ENCODE peak calls at places on chromosomes 7 and 10, in nine cellular contexts. One of them, this sample, is unnamed.

GRCh38 chr10:110462308-110463095 is 35.2 kb upstream of the DUSP5 start:
- DNase-seq in suprapubic skin: no peak
- DNase-seq in A549: no peak
- DNase-seq in IMR-90: no peak
- DNase-seq in H1: no peak
- DNase-seq in right lobe of liver: no peak
- DNase-seq in NB4: no peak
- DNase-seq in transverse colon: no peak
- DNase-seq in endothelial cell of umbilical vein: no peak
- DNase-seq in this sample: no peak

GRCh38 chr10:102643346-102644065 is 773 bp upstream of the TRIM8 start:
- DNase-seq in A549: peak
- DNase-seq in H1: no peak
- DNase-seq in endothelial cell of umbilical vein: peak
- DNase-seq in IMR-90: peak
- DNase-seq in right lobe of liver: peak
- DNase-seq in suprapubic skin: peak
- DNase-seq in NB4: peak
- DNase-seq in transverse colon: peak
- DNase-seq in this sample: no peak

GRCh38 chr10:35000936-35001335 is 89.2 kb downstream of the CUL2 start:
- DNase-seq in suprapubic skin: no peak
- DNase-seq in A549: no peak
- DNase-seq in right lobe of liver: no peak
- DNase-seq in transverse colon: no peak
- DNase-seq in IMR-90: peak
- DNase-seq in H1: no peak
- DNase-seq in NB4: no peak
- DNase-seq in endothelial cell of umbilical vein: no peak
- DNase-seq in this sample: no peak

GRCh38 chr10:5477948-5478693 is 21.2 kb downstream of the CALML5 start:
- DNase-seq in transverse colon: no peak
- DNase-seq in H1: no peak
- DNase-seq in right lobe of liver: no peak
- DNase-seq in endothelial cell of umbilical vein: no peak
- DNase-seq in IMR-90: no peak
- DNase-seq in suprapubic skin: no peak
- DNase-seq in A549: no peak
- DNase-seq in NB4: no peak
- DNase-seq in this sample: no peak

GRCh38 chr10:22657566-22658190 is 56.7 kb downstream of the PIP4K2A start:
- DNase-seq in transverse colon: no peak
- DNase-seq in endothelial cell of umbilical vein: no peak
- DNase-seq in IMR-90: peak
- DNase-seq in suprapubic skin: no peak
- DNase-seq in NB4: no peak
- DNase-seq in A549: no peak
- DNase-seq in right lobe of liver: no peak
- DNase-seq in H1: no peak
- DNase-seq in this sample: no peak

GRCh38 chr7:85483205-85483604 is 296.3 kb upstream of the SEMA3D start:
- DNase-seq in endothelial cell of umbilical vein: no peak
- DNase-seq in IMR-90: peak
- DNase-seq in right lobe of liver: no peak
- DNase-seq in A549: no peak
- DNase-seq in NB4: peak
- DNase-seq in transverse colon: no peak
- DNase-seq in H1: no peak
- DNase-seq in suprapubic skin: no peak
- DNase-seq in this sample: no peak

GRCh38 chr7:15571303-15571878 is 9.6 kb upstream of the AGMO start:
- DNase-seq in NB4: no peak
- DNase-seq in IMR-90: peak
- DNase-seq in H1: no peak
- DNase-seq in transverse colon: no peak
- DNase-seq in right lobe of liver: no peak
- DNase-seq in A549: no peak
- DNase-seq in endothelial cell of umbilical vein: peak
- DNase-seq in suprapubic skin: no peak
- DNase-seq in this sample: no peak

GRCh38 chr10:72030762-72031543 is 57.4 kb downstream of the SPOCK2 start:
- DNase-seq in right lobe of liver: no peak
- DNase-seq in IMR-90: no peak
- DNase-seq in endothelial cell of umbilical vein: no peak
- DNase-seq in suprapubic skin: no peak
- DNase-seq in transverse colon: peak
- DNase-seq in H1: no peak
- DNase-seq in A549: no peak
- DNase-seq in NB4: no peak
- DNase-seq in this sample: no peak

GRCh38 chr7:77765906-77766800 is 32.1 kb downstream of the TMEM60 start:
- DNase-seq in transverse colon: no peak
- DNase-seq in NB4: no peak
- DNase-seq in A549: no peak
- DNase-seq in IMR-90: peak
- DNase-seq in suprapubic skin: no peak
- DNase-seq in endothelial cell of umbilical vein: no peak
- DNase-seq in H1: no peak
- DNase-seq in right lobe of liver: no peak
- DNase-seq in this sample: no peak

GRCh38 chr10:63522129-63522687 is 1.0 kb downstream of the REEP3 start:
- DNase-seq in transverse colon: no peak
- DNase-seq in H1: no peak
- DNase-seq in right lobe of liver: no peak
- DNase-seq in IMR-90: peak
- DNase-seq in endothelial cell of umbilical vein: peak
- DNase-seq in A549: peak
- DNase-seq in suprapubic skin: no peak
- DNase-seq in NB4: no peak
- DNase-seq in this sample: no peak

GRCh38 chr10:123391275-123392028 is 237.2 kb downstream of the BUB3 start:
- DNase-seq in right lobe of liver: no peak
- DNase-seq in H1: no peak
- DNase-seq in transverse colon: no peak
- DNase-seq in A549: no peak
- DNase-seq in IMR-90: no peak
- DNase-seq in endothelial cell of umbilical vein: no peak
- DNase-seq in suprapubic skin: no peak
- DNase-seq in NB4: no peak
- DNase-seq in this sample: no peak
- TF ChIP-seq POLR2A in right lobe of liver: no peak
- TF ChIP-seq POLR2A in H1: no peak
- TF ChIP-seq POLR2A in transverse colon: no peak
- TF ChIP-seq POLR2A in A549: no peak
- TF ChIP-seq POLR2A in IMR-90: no peak
- TF ChIP-seq POLR2A in endothelial cell of umbilical vein: no peak
- TF ChIP-seq POLR2A in suprapubic skin: no peak
- TF ChIP-seq POLR2A in NB4: no peak
- TF ChIP-seq POLR2A in this sample: no peak

GRCh38 chr10:96129387-96130325 is at the start of gene ZNF518A:
- DNase-seq in transverse colon: peak
- DNase-seq in endothelial cell of umbilical vein: peak
- DNase-seq in suprapubic skin: peak
- DNase-seq in NB4: peak
- DNase-seq in H1: peak
- DNase-seq in IMR-90: peak
- DNase-seq in right lobe of liver: peak
- DNase-seq in A549: peak
- DNase-seq in this sample: peak

GRCh38 chr10:96133135-96133534 is 3.0 kb downstream of the ZNF518A start:
- DNase-seq in endothelial cell of umbilical vein: no peak
- DNase-seq in A549: no peak
- DNase-seq in suprapubic skin: no peak
- DNase-seq in NB4: no peak
- DNase-seq in right lobe of liver: no peak
- DNase-seq in H1: no peak
- DNase-seq in transverse colon: no peak
- DNase-seq in IMR-90: peak
- DNase-seq in this sample: peak

GRCh38 chr10:96124230-96125141 is 5.6 kb upstream of the ZNF518A start:
- DNase-seq in right lobe of liver: peak
- DNase-seq in H1: peak
- DNase-seq in IMR-90: peak
- DNase-seq in transverse colon: peak
- DNase-seq in endothelial cell of umbilical vein: peak
- DNase-seq in suprapubic skin: no peak
- DNase-seq in NB4: peak
- DNase-seq in A549: peak
- DNase-seq in this sample: peak

GRCh38 chr10:96125142-96125515 is 5.0 kb upstream of the ZNF518A start:
- DNase-seq in A549: no peak
- DNase-seq in transverse colon: no peak
- DNase-seq in right lobe of liver: no peak
- DNase-seq in NB4: peak
- DNase-seq in endothelial cell of umbilical vein: peak
- DNase-seq in H1: no peak
- DNase-seq in IMR-90: peak
- DNase-seq in suprapubic skin: no peak
- DNase-seq in this sample: no peak

DNA sequence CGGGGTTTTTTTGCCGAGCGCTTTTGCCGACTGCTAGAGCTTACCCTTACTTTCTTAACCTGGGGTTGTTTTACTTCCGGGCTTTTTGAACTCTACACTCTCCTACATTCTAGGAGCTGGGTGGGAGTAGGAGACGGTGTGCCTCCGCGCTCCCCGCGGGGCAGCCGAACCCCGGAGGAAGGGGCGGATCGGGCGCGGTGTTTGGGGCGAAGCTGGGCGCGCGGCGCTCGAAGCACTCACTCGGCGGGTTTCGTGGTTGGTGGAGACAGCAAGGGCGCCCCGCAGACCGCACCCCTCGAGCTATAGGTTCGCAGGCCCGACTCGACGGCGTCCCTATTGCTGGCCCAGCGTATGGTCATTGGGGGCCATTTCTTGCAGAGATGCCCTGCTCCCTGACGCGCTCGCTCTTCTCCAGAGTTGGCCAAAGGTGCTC is 245 bp downstream of the ZNF518A start:
- DNase-seq in right lobe of liver: peak
- DNase-seq in endothelial cell of umbilical vein: peak
- DNase-seq in A549: peak
- DNase-seq in NB4: peak
- DNase-seq in transverse colon: peak
- DNase-seq in suprapubic skin: peak
- DNase-seq in H1: peak
- DNase-seq in IMR-90: peak
- DNase-seq in this sample: peak
- TF ChIP-seq POLR2A in right lobe of liver: peak
- TF ChIP-seq POLR2A in endothelial cell of umbilical vein: no peak
- TF ChIP-seq POLR2A in A549: peak
- TF ChIP-seq POLR2A in NB4: peak
- TF ChIP-seq POLR2A in transverse colon: peak
- TF ChIP-seq POLR2A in suprapubic skin: no peak
- TF ChIP-seq POLR2A in H1: peak
- TF ChIP-seq POLR2A in IMR-90: no peak
- TF ChIP-seq POLR2A in this sample: peak

GRCh38 chr7:149240637-149241036 is 1.2 kb downstream of the ZNF212 start:
- DNase-seq in A549: no peak
- DNase-seq in endothelial cell of umbilical vein: no peak
- DNase-seq in NB4: no peak
- DNase-seq in right lobe of liver: no peak
- DNase-seq in H1: no peak
- DNase-seq in transverse colon: no peak
- DNase-seq in IMR-90: no peak
- DNase-seq in suprapubic skin: no peak
- DNase-seq in this sample: no peak

GRCh38 chr7:149241695-149242094 is 2.2 kb downstream of the ZNF212 start:
- DNase-seq in H1: no peak
- DNase-seq in right lobe of liver: no peak
- DNase-seq in A549: no peak
- DNase-seq in transverse colon: no peak
- DNase-seq in suprapubic skin: no peak
- DNase-seq in IMR-90: no peak
- DNase-seq in endothelial cell of umbilical vein: no peak
- DNase-seq in NB4: no peak
- DNase-seq in this sample: no peak

GRCh38 chr7:149238051-149238450 is 1.4 kb upstream of the ZNF212 start:
- DNase-seq in right lobe of liver: no peak
- DNase-seq in A549: peak
- DNase-seq in H1: no peak
- DNase-seq in NB4: no peak
- DNase-seq in transverse colon: no peak
- DNase-seq in endothelial cell of umbilical vein: no peak
- DNase-seq in suprapubic skin: no peak
- DNase-seq in IMR-90: peak
- DNase-seq in this sample: no peak

GRCh38 chr7:149237502-149237901 is 1.9 kb upstream of the ZNF212 start:
- DNase-seq in transverse colon: no peak
- DNase-seq in A549: no peak
- DNase-seq in NB4: no peak
- DNase-seq in right lobe of liver: no peak
- DNase-seq in suprapubic skin: no peak
- DNase-seq in endothelial cell of umbilical vein: no peak
- DNase-seq in IMR-90: no peak
- DNase-seq in H1: no peak
- DNase-seq in this sample: no peak

DNA sequence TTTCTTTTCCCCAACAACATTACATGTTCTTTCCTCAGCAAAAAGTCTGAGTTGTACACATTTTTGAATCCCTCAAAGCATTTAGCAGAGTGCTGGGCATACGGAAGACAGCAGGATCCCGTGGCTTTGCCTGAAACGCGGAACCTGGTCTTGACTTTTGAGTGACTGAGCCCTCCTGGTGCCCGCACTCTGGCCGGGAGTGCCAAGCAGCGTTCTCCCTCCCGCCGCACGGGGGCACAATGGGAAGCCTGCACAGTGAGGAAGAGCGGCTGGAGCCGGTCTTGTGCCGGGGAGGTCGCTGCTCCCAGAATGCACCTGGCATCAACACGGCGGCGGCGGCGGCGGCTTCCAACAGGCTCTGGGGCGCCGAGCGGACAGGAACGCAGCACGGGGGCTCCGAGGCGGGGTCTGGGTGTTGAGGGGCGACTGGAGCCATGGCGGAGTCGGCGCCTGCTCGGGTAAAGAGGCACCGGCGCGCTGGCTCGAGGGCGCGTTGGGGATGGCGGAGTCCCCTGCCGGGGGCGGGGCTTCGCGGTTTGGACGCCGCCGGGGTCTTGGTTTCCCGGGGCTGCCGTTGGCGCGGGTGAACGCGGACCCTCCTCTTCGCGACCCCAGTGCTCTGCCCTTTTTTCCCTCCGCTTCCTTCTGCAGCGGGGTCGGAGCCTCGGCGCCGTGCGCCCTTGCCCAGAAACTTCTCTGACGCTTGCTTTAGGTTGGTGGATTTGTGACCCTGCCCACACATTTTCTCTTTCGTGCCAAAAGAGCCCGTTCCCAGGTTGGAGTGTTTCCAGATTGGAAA is at the start of gene ZNF212:
- DNase-seq in transverse colon: peak
- DNase-seq in IMR-90: peak
- DNase-seq in right lobe of liver: peak
- DNase-seq in suprapubic skin: peak
- DNase-seq in NB4: peak
- DNase-seq in endothelial cell of umbilical vein: peak
- DNase-seq in H1: peak
- DNase-seq in A549: peak
- DNase-seq in this sample: peak
- TF ChIP-seq POLR2A in transverse colon: peak
- TF ChIP-seq POLR2A in IMR-90: peak
- TF ChIP-seq POLR2A in right lobe of liver: peak
- TF ChIP-seq POLR2A in suprapubic skin: no peak
- TF ChIP-seq POLR2A in NB4: peak
- TF ChIP-seq POLR2A in endothelial cell of umbilical vein: no peak
- TF ChIP-seq POLR2A in H1: peak
- TF ChIP-seq POLR2A in A549: peak
- TF ChIP-seq POLR2A in this sample: no peak

GRCh38 chr7:55568613-55569268 is 3.6 kb downstream of the VOPP1 start:
- DNase-seq in right lobe of liver: no peak
- DNase-seq in suprapubic skin: no peak
- DNase-seq in NB4: no peak
- DNase-seq in endothelial cell of umbilical vein: peak
- DNase-seq in H1: no peak
- DNase-seq in transverse colon: no peak
- DNase-seq in A549: no peak
- DNase-seq in IMR-90: peak
- DNase-seq in this sample: no peak
- TF ChIP-seq POLR2A in right lobe of liver: no peak
- TF ChIP-seq POLR2A in suprapubic skin: no peak
- TF ChIP-seq POLR2A in NB4: no peak
- TF ChIP-seq POLR2A in endothelial cell of umbilical vein: no peak
- TF ChIP-seq POLR2A in H1: no peak
- TF ChIP-seq POLR2A in transverse colon: no peak
- TF ChIP-seq POLR2A in A549: no peak
- TF ChIP-seq POLR2A in IMR-90: no peak
- TF ChIP-seq POLR2A in this sample: no peak